ENCODE peak calls at places on chromosome 16, in four cellular contexts. I is IMR-90, E is K562, U is H1. S is an unnamed sample.

GRCh38 chr16:11557811-11558210 is 28.9 kb downstream of the LITAF start:
- DNase-seq in I (no peak), E (no peak), U (no peak), S (no peak)

GRCh38 chr16:19400709-19401108 is 17.0 kb upstream of the TMC5 start:
- DNase-seq in I (no peak), E (no peak), U (peak), S (no peak)

GRCh38 chr16:1028524-1029258 is 43.9 kb upstream of the SSTR5 start:
- DNase-seq in I (no peak), E (no peak), U (no peak), S (no peak)

GRCh38 chr16:24102120-24102740 is 153.9 kb upstream of the CACNG3 start:
- DNase-seq in I (no peak), E (peak), U (no peak), S (no peak)

GRCh38 chr16:12254566-12254965 is 278.0 kb downstream of the SNX29 start:
- DNase-seq in I (no peak), E (no peak), U (no peak), S (no peak)

GRCh38 chr16:28140788-28141618 is 70.8 kb downstream of the XPO6 start:
- DNase-seq in I (no peak), E (no peak), U (no peak), S (peak)

GRCh38 chr16:74984194-74984669 is 691 bp downstream of the WDR59 start:
- DNase-seq in I (peak), E (no peak), U (no peak), S (no peak)

GRCh38 chr16:23014592-23014991 is 134.7 kb downstream of the USP31 start:
- DNase-seq in I (peak), E (no peak), U (no peak), S (no peak)

GRCh38 chr16:75566040-75566888 is at the start of gene GABARAPL2:
- DNase-seq in I (peak), E (peak), U (peak), S (no peak)

GRCh38 chr16:1533443-1533951 is at the start of gene TMEM204:
- DNase-seq in I (peak), E (no peak), U (no peak), S (no peak)

GRCh38 chr16:61030616-61031015 is 1005.6 kb downstream of the CDH8 start:
- DNase-seq in I (no peak), E (no peak), U (no peak), S (no peak)

GRCh38 chr16:68244903-68245853 is at the start of gene PLA2G15:
- DNase-seq in I (peak), E (peak), U (peak), S (no peak)

GRCh38 chr16:1054660-1055556 is 17.6 kb upstream of the SSTR5 start:
- DNase-seq in I (peak), E (peak), U (peak), S (no peak)

GRCh38 chr16:14015948-14016347 is 55.2 kb upstream of the MRTFB start:
- DNase-seq in I (peak), E (no peak), U (no peak), S (no peak)

GRCh38 chr16:77307764-77308561 is 108.8 kb downstream of the SYCE1L start:
- DNase-seq in I (peak), E (no peak), U (no peak), S (no peak)

GRCh38 chr16:64627288-64627687 is 494.6 kb downstream of the CDH11 start:
- DNase-seq in I (no peak), E (no peak), U (peak), S (no peak)

DNA sequence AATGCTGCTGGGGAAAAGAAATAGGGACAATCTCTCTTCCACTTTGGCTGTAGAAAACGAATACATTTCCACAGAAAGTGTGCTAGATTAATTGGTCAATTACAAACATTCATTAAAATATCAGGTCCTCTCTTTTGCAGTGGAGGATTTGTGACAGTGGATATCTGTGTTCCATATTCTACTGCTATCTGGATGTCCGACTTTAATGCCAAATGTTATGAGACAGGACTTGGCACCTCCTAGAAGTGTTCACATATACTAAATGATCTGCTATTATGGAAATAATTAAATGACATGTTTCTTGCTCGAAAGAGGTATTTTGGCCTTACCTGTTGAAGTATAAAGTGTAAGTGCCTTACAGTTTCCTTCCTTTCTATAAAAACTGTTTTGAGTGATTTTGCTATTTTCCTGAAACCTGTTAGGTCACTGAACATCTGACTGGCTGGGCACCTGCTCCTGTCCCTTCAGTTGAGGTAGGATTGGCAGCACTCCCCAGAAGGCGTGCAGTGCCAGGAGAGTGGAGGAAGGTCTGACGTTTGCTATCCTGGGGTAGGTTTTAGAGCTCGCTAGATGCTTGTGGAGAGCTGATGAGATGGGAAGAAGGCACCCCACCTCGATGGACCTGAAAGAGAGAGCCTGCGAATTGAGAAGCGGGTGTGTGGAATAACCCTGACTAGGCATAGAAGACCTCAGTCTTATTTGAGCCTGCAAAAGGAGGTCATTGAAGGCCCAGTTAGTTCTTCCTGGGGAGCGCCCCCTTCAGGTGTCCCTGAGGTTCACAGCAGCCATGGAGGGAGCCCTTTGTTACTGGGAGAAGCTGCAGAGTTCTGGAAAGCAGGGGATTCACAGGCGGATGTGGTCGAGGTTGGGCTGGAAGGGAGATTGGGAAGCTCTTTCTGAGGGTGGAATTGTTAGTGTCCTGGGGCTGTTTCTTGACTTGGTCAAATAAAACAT is 159.4 kb upstream of the ZNF267 start:
- DNase-seq in I (no peak), E (peak), U (peak), S (no peak)
- TF ChIP-seq CHD1 in I (no peak), E (no peak), U (no peak), S (no peak)

GRCh38 chr16:66166451-66166850 is 200.0 kb upstream of the CDH5 start:
- DNase-seq in I (peak), E (no peak), U (no peak), S (no peak)
- TF ChIP-seq CHD1 in I (no peak), E (no peak), U (no peak), S (no peak)

GRCh38 chr16:79601978-79602609 is 1.6 kb upstream of the MAF start:
- DNase-seq in I (peak), E (peak), U (peak), S (peak)

GRCh38 chr16:79599837-79600635 is 501 bp downstream of the MAF start:
- DNase-seq in I (no peak), E (no peak), U (peak), S (no peak)

GRCh38 chr16:79599256-79599836 is 1.2 kb downstream of the MAF start:
- DNase-seq in I (no peak), E (no peak), U (peak), S (no peak)

GRCh38 chr16:79601092-79601977 is 798 bp upstream of the MAF start:
- DNase-seq in I (no peak), E (no peak), U (no peak), S (no peak)

DNA sequence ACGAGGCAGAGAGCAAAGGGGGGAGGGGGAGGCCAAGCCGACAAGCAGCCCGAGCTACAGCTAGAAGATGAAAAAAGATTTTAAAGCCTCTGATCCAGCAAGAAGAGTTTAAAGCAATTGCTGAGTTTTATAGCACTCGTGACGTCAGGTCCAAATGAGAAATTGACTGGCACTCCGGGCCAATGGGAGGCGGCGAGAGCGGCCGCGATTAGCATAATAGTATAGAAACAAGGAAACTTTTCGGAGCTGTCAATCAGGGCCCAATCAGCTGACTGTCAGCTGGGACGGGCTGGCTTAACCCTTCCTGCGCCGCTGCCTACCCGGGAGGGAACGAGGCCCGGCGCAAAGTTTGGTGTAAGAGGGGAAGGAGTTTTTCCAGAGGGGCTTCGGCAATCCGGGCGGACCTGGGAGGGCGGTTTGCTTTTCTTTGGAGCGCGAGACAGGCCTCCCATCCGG is at the start of gene MAF:
- DNase-seq in I (peak), E (peak), U (peak), S (no peak)
- TF ChIP-seq CHD1 in I (no peak), E (no peak), U (no peak), S (no peak)

GRCh38 chr16:4624827-4625616 is 396 bp downstream of the MGRN1 start:
- DNase-seq in I (peak), E (peak), U (peak), S (peak)
- TF ChIP-seq CHD1 in I (no peak), E (no peak), U (no peak), S (no peak)

DNA sequence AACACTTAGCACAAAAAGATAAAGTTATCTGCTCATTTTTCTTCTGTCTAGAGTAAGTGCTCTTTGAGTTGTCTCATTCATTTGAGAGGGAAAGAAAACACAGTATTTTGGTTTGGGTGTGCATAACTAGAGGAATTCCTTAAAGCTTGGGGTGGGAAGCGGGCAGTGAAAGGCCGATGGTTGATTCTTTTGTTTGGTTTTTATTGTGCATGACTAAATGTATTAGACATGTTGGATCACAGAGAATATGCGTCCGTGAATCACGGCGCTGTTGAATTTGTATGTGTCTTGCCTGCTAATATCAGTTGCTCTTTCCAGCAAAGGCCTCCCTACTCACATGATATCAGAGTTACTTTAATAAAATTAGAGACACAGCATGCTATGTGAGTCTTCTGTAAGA is 180.0 kb downstream of the CHD9NB start:
- DNase-seq in I (no peak), E (no peak), U (no peak), S (no peak)
- TF ChIP-seq CHD1 in I (no peak), E (no peak), U (no peak), S (no peak)